ENCODE peak calls at places on chromosomes 12 and 14, in nine cellular contexts. H is stomach, V is A549, J is HCT116, R is uterus, S is endothelial cell of umbilical vein, E is K562, N is tibial nerve, M is transverse colon. B is an unnamed sample.
A peak's percentile ranks its signal among the peaks of the same experiment; 100 is the strongest.

GRCh38 chr14:97943619-97944018 is 1146.4 kb downstream of the VRK1 start:
- DNase-seq in N (no peak), H (no peak), J (no peak), E (no peak), M (no peak), V (no peak), R (no peak), S (no peak), B (no peak)

GRCh38 chr12:116708826-116709756 is 28.8 kb downstream of the SPRING1 start:
- DNase-seq in R (peak; percentile 41), N (peak; percentile 32), E (no peak), V (peak; percentile 74), H (peak; percentile 74), J (peak; percentile 38), M (peak; percentile 51), S (peak; percentile 52), B (no peak)

GRCh38 chr12:93318720-93319522 is 58.8 kb upstream of the NUDT4 start:
- DNase-seq in N (no peak), H (no peak), S (no peak), E (no peak), V (no peak), R (no peak), J (no peak), M (no peak), B (no peak)

GRCh38 chr14:32075636-32076277 is 1.3 kb upstream of the ARHGAP5 start:
- DNase-seq in S (no peak), V (peak; percentile 32), H (no peak), M (peak; percentile 68), N (no peak), E (peak; percentile 23), J (no peak), R (no peak), B (peak; percentile 65)

GRCh38 chr14:70032447-70032846 is 153.2 kb downstream of the SMOC1 start:
- DNase-seq in N (no peak), J (no peak), M (no peak), E (no peak), H (no peak), S (no peak), R (no peak), V (peak; percentile 47), B (no peak)

GRCh38 chr12:121718653-121719239 is 6.2 kb downstream of the TMEM120B start:
- DNase-seq in E (peak; percentile 21), R (no peak), H (no peak), N (no peak), S (no peak), M (no peak), J (no peak), V (no peak), B (no peak)

GRCh38 chr14:104694991-104695659 is 5.7 kb downstream of the INF2 start:
- DNase-seq in M (peak; percentile 33), R (no peak), S (no peak), V (no peak), H (peak; percentile 59), J (no peak), N (no peak), E (no peak), B (no peak)

GRCh38 chr12:27631813-27632491 is 64.3 kb upstream of the REP15 start:
- DNase-seq in V (no peak), E (no peak), R (no peak), J (no peak), S (no peak), M (no peak), N (no peak), H (no peak), B (no peak)

GRCh38 chr12:54417712-54418440 is 1.2 kb downstream of the ITGA5 start:
- DNase-seq in M (no peak), E (peak; percentile 38), S (peak; percentile 43), R (no peak), J (no peak), N (no peak), H (no peak), V (no peak), B (no peak)

GRCh38 chr12:12731785-12732184 is 14.6 kb downstream of the CDKN1B start:
- DNase-seq in R (no peak), M (no peak), V (no peak), N (no peak), H (no peak), E (no peak), J (no peak), S (no peak), B (no peak)

GRCh38 chr12:12734054-12734453 is 16.9 kb downstream of the CDKN1B start:
- DNase-seq in N (no peak), S (no peak), R (no peak), E (no peak), V (no peak), J (no peak), H (no peak), M (no peak), B (no peak)

GRCh38 chr12:12734561-12735071 is 17.4 kb downstream of the CDKN1B start:
- DNase-seq in S (no peak), E (no peak), R (no peak), M (no peak), N (no peak), H (no peak), V (no peak), J (no peak), B (no peak)

GRCh38 chr12:12731178-12731577 is 14.0 kb downstream of the CDKN1B start:
- DNase-seq in S (no peak), H (no peak), R (no peak), V (no peak), M (no peak), N (no peak), J (no peak), E (no peak), B (no peak)

DNA sequence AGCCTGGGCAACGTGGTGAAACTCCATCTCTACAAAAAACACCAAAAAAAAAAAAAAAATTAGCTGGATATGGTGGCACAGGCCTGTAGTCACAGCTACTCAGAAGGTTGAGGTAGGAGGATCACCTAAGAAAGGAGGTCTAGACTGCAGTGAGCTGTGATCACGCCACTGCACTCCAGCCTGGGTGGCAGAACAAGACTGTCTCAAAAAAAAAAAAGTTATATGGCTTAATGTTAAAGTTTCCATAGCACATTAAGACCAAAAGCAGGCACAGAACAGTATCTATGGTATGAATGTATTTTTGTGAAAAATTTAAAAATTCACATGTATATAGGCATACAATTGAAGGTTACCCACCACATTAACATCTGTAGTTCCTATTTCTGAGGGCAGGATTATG is 15.9 kb downstream of the CDKN1B start:
- DNase-seq in S (no peak), N (no peak), J (no peak), H (no peak), V (no peak), E (no peak), R (no peak), M (no peak), B (no peak)
- H3K4me1 ChIP-seq in S (peaks cover 10% of the 10 kb centered on the region), N (peaks cover 47% of the 10 kb centered on the region), J (peaks cover 8% of the 10 kb centered on the region), H (peaks cover 8% of the 10 kb centered on the region), V (peaks cover 4% of the 10 kb centered on the region), E (no peaks in the 10 kb centered on the region), R (peaks cover 8% of the 10 kb centered on the region), M (peaks cover 39% of the 10 kb centered on the region), B (peaks cover 11% of the 10 kb centered on the region)

DNA sequence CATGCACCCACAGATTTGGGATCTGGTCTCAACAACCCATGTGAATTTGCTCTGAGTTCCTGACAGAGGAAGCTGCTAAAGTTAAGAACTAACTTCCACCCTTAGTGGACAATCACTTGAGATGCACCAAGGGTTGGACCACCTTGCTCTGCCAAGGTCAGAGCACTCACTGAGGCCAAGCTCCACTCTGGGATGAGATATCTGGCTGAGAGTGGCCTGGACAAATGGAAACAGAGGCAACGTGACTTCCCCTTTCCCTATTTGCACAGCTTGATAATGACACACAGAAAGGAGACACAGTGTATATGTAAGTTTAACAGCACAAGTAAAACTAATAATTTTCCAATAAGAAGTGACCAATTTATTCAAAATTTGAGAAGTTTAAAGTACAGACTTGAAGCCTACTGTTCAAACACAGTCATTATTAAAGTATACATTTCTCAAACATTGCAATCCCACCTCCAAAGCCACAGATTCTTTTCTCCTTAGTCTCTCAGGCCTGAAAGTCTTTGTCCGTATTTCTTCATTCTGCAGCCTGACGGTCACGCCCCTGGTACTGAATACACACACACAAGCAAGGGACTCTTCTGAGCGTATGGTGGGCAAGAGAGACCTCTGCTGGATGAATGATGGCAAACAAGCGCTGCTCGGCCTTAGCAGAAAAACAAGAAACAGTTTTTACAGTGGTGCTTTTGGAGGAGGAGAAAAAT is 28.6 kb downstream of the TMEM30B start:
- DNase-seq in V (peak; percentile 88), S (peak; percentile 90), E (peak; percentile 72), N (peak; percentile 58), H (peak; percentile 69), M (peak; percentile 56), J (peak; percentile 72), R (peak; percentile 68), B (peak; percentile 81)
- TF ChIP-seq POLR2A in V (no peak), S (no peak), E (no peak), N (no peak), H (no peak), M (no peak), J (no peak), R (no peak), B (no peak)

GRCh38 chr14:61701946-61702345 is 6.6 kb downstream of the HIF1A start:
- DNase-seq in M (no peak), V (no peak), H (no peak), N (no peak), R (no peak), J (no peak), S (no peak), E (no peak), B (no peak)

GRCh38 chr14:61703342-61704129 is 8.2 kb downstream of the HIF1A start:
- DNase-seq in J (no peak), S (no peak), N (no peak), R (no peak), V (no peak), M (no peak), H (no peak), E (no peak), B (no peak)

GRCh38 chr14:61705017-61705416 is 9.7 kb downstream of the HIF1A start:
- DNase-seq in V (no peak), H (no peak), M (no peak), N (no peak), S (no peak), R (no peak), J (no peak), E (no peak), B (no peak)

GRCh38 chr14:61706096-61706690 is 10.9 kb downstream of the HIF1A start:
- DNase-seq in S (no peak), N (no peak), J (no peak), M (no peak), V (no peak), H (no peak), E (no peak), R (no peak), B (no peak)

GRCh38 chr14:61704554-61704953 is 9.2 kb downstream of the HIF1A start:
- DNase-seq in H (no peak), M (no peak), E (no peak), J (no peak), N (no peak), R (no peak), S (no peak), V (no peak), B (no peak)
- H3K4me1 ChIP-seq in H (peaks cover 10% of the 10 kb centered on the region), M (peaks cover 62% of the 10 kb centered on the region), E (no peaks in the 10 kb centered on the region), J (peaks cover 6% of the 10 kb centered on the region), N (peaks cover 18% of the 10 kb centered on the region), R (peaks cover 3% of the 10 kb centered on the region), S (peaks cover 19% of the 10 kb centered on the region), V (peaks cover 68% of the 10 kb centered on the region), B (peaks cover 8% of the 10 kb centered on the region)

DNA sequence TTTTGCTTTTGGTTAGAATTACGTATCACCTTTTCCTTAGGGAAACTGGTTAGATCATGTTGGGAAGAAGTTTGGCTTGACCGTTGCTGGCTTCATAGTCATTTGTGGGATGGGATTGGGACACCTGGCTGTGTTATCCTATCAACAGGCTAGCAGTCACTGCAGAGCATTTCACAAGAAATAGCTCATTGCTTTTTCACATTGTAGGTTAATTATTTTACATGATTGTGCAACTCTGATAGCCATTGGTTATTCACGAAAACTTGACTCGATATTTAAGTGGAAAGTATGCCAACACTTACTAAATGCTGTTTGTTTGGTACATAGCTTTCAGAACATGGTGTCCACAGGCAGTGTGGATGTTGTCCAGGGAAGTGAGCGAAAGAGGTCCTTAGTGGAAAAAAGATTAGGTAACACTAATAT is 89.4 kb downstream of the NKX2-1 start:
- DNase-seq in M (no peak), N (no peak), H (no peak), R (no peak), J (no peak), V (no peak), E (no peak), S (no peak), B (no peak)
- TF ChIP-seq POLR2A in M (no peak), N (no peak), H (no peak), R (no peak), J (no peak), V (no peak), E (no peak), S (no peak), B (no peak)

B was measured in gastrocnemius medialis.